ENCODE peak calls at places on chromosomes 4 and X, in eight cellular contexts. X is hepatic stellate cell; Q is activated CD4-positive, CD25-positive, alpha-beta regulatory T cell treated with anti-CD3 and anti-CD28 coated beads, Interleukin-2, amount 50 U/mL, for 72 hours; A is substantia nigra; B is GM23338; K is T-helper 9 cell; P is fibroblast of the aortic adventitia; R is SK-N-DZ. H is an unnamed sample.

GRCh38 chr4:38028556-38028955 is 68.4 kb downstream of the PTTG2 start:
- DNase-seq in X (no peak), Q (no peak), A (peak), B (no peak), K (no peak), P (no peak), R (no peak), H (no peak)

GRCh38 chrX:9995855-9996339 is 28.7 kb downstream of the CLDN34 start:
- DNase-seq in X (peak), Q (peak), A (peak), B (peak), K (peak), P (peak), R (peak), H (peak)

GRCh38 chr4:10506077-10506476 is 48.9 kb upstream of the ZNF518B start:
- DNase-seq in X (no peak), Q (no peak), A (no peak), B (no peak), K (no peak), P (no peak), R (no peak), H (no peak)

GRCh38 chrX:13285229-13285628 is 34.6 kb downstream of the ATXN3L start:
- DNase-seq in X (no peak), Q (no peak), A (no peak), B (no peak), K (no peak), P (no peak), R (no peak), H (no peak)

GRCh38 chr4:70133473-70133872 is 20.6 kb upstream of the PRR27 start:
- DNase-seq in X (no peak), Q (no peak), A (no peak), B (peak), K (no peak), P (no peak), R (no peak), H (no peak)

GRCh38 chr4:86043755-86044592 is 315.9 kb downstream of the MAPK10 start:
- DNase-seq in X (no peak), Q (no peak), A (no peak), B (peak), K (no peak), P (peak), R (peak), H (peak)

GRCh38 chr4:108849611-108850406 is 87.0 kb upstream of the ETNPPL start:
- DNase-seq in X (peak), Q (no peak), A (no peak), B (peak), K (no peak), P (peak), R (no peak), H (peak)

GRCh38 chr4:9970399-9971011 is 50.8 kb downstream of the SLC2A9 start:
- DNase-seq in X (no peak), Q (no peak), A (no peak), B (no peak), K (no peak), P (no peak), R (no peak), H (no peak)

GRCh38 chrX:39592776-39593175 is 505.0 kb downstream of the BCOR start:
- DNase-seq in X (no peak), Q (no peak), A (no peak), B (no peak), K (no peak), P (peak), R (no peak), H (no peak)

GRCh38 chr4:16931906-16932305 is 33.5 kb upstream of the LDB2 start:
- DNase-seq in X (peak), Q (no peak), A (no peak), B (no peak), K (no peak), P (peak), R (no peak), H (no peak)

GRCh38 chrX:40402771-40403533 is 177.8 kb upstream of the ATP6AP2 start:
- DNase-seq in X (peak), Q (no peak), A (no peak), B (no peak), K (no peak), P (peak), R (no peak), H (no peak)

GRCh38 chr4:151770154-151770553 is 9.3 kb upstream of the GATB start:
- DNase-seq in X (no peak), Q (no peak), A (no peak), B (no peak), K (no peak), P (no peak), R (no peak), H (no peak)

GRCh38 chr4:4259484-4260100 is 11.6 kb upstream of the TMEM128 start:
- DNase-seq in X (no peak), Q (no peak), A (no peak), B (peak), K (no peak), P (no peak), R (no peak), H (no peak)

GRCh38 chrX:81925812-81926211 is 723.9 kb downstream of the SH3BGRL start:
- DNase-seq in X (no peak), Q (no peak), A (no peak), B (no peak), K (no peak), P (no peak), R (no peak), H (no peak)

GRCh38 chrX:95367286-95367685 is 1317.4 kb upstream of the DIAPH2 start:
- DNase-seq in X (no peak), Q (no peak), A (no peak), B (no peak), K (no peak), P (no peak), R (no peak), H (no peak)

GRCh38 chr4:165085946-165086345 is 26.7 kb downstream of the TMEM192 start:
- DNase-seq in X (no peak), Q (no peak), A (no peak), B (no peak), K (no peak), P (no peak), R (no peak), H (no peak)

H was measured in astrocyte of the cerebellum.